ENCODE peak calls at places on chromosome 14, in four cellular contexts. Z, G, O and W are unnamed samples.
A peak's percentile ranks its signal among the peaks of the same experiment; 100 is the strongest.

GRCh38 chr14:24849471-24849870 is 200.5 kb downstream of the STXBP6 start:
- DNase-seq in G (no peak), O (no peak), Z (no peak), W (no peak)

GRCh38 chr14:96508900-96509299 is 6.7 kb downstream of the PAPOLA start:
- DNase-seq in Z (no peak), G (no peak), O (no peak), W (no peak)

GRCh38 chr14:101559250-101559623 is 2.1 kb upstream of the DIO3 start:
- DNase-seq in Z (no peak), O (no peak), G (no peak), W (no peak)

GRCh38 chr14:96824283-96824682 is 27.1 kb downstream of the VRK1 start:
- DNase-seq in G (no peak), O (no peak), Z (no peak), W (no peak)

GRCh38 chr14:68266998-68267397 is 447.4 kb downstream of the RAD51B start:
- DNase-seq in G (no peak), O (no peak), Z (peak; percentile 68), W (no peak)

GRCh38 chr14:67881225-67881624 is 61.6 kb downstream of the RAD51B start:
- DNase-seq in O (no peak), G (no peak), Z (no peak), W (peak; percentile 75)

GRCh38 chr14:94115631-94116030 is 5.1 kb downstream of the IFI27 start:
- DNase-seq in G (no peak), Z (no peak), O (no peak), W (no peak)

GRCh38 chr14:99737956-99738667 is 54.0 kb downstream of the CYP46A1 start:
- DNase-seq in Z (no peak), O (no peak), G (no peak), W (no peak)

GRCh38 chr14:97412933-97413574 is 615.9 kb downstream of the VRK1 start:
- DNase-seq in Z (no peak), G (no peak), O (no peak), W (no peak)

GRCh38 chr14:97218713-97219355 is 421.7 kb downstream of the VRK1 start:
- DNase-seq in G (peak; percentile 79), O (no peak), Z (no peak), W (no peak)

GRCh38 chr14:77988096-77988870 is 181.9 kb upstream of the NRXN3 start:
- DNase-seq in Z (no peak), O (no peak), G (no peak), W (no peak)

GRCh38 chr14:51845811-51846210 is 14.6 kb upstream of the GNG2 start:
- DNase-seq in O (no peak), Z (no peak), G (no peak), W (no peak)

GRCh38 chr14:84144166-84144565 is 1385.8 kb upstream of the FLRT2 start:
- DNase-seq in Z (no peak), G (no peak), O (no peak), W (no peak)

GRCh38 chr14:84403585-84403984 is 1126.4 kb upstream of the FLRT2 start:
- DNase-seq in O (no peak), Z (no peak), G (no peak), W (no peak)

GRCh38 chr14:104115691-104116543 is 22.5 kb upstream of the KIF26A start:
- DNase-seq in O (peak; percentile 33), Z (no peak), G (no peak), W (no peak)

GRCh38 chr14:76761198-76761848 is at the start of gene VASH1:
- DNase-seq in Z (no peak), O (peak; percentile 86), G (peak; percentile 87), W (peak; percentile 52)

GRCh38 chr14:50601405-50601804 is 41.5 kb downstream of the ATL1 start:
- DNase-seq in Z (no peak), G (no peak), O (no peak), W (no peak)

GRCh38 chr14:95319312-95320075 is at the start of gene CLMN:
- DNase-seq in O (no peak), G (peak; percentile 71), Z (peak; percentile 66), W (peak; percentile 20)

GRCh38 chr14:58690801-58691516 is 53.2 kb downstream of the DACT1 start:
- DNase-seq in O (no peak), G (no peak), Z (no peak), W (no peak)

GRCh38 chr14:104294628-104294982 is 156.2 kb downstream of the KIF26A start:
- DNase-seq in G (no peak), Z (no peak), O (peak; percentile 25), W (no peak)

GRCh38 chr14:90579088-90579487 is 182.3 kb downstream of the CALM1 start:
- DNase-seq in G (no peak), Z (no peak), O (no peak), W (no peak)

GRCh38 chr14:101554991-101555668 is 6.2 kb upstream of the DIO3 start:
- DNase-seq in Z (no peak), G (no peak), O (no peak), W (no peak)

GRCh38 chr14:51020024-51020710 is 74.7 kb downstream of the TRIM9 start:
- DNase-seq in O (no peak), Z (no peak), G (no peak), W (no peak)

GRCh38 chr14:81655423-81656314 is 122.0 kb upstream of the SEL1L start:
- DNase-seq in Z (peak; percentile 10), G (no peak), O (no peak), W (no peak)

GRCh38 chr14:102580552-102581110 is 11.8 kb upstream of the RCOR1 start:
- DNase-seq in O (no peak), G (no peak), Z (no peak), W (no peak)

GRCh38 chr14:99819514-99819913 is 26.3 kb downstream of the EML1 start:
- DNase-seq in Z (no peak), O (no peak), G (no peak), W (no peak)

GRCh38 chr14:74867673-74868072 is 8.3 kb downstream of the PROX2 start:
- DNase-seq in Z (no peak), O (peak; percentile 68), G (peak; percentile 77), W (no peak)

GRCh38 chr14:38113546-38113945 is 94.2 kb upstream of the SSTR1 start:
- DNase-seq in G (no peak), O (no peak), Z (no peak), W (no peak)

GRCh38 chr14:101357559-101358319 is 203.6 kb upstream of the DIO3 start:
- DNase-seq in G (no peak), O (no peak), Z (peak; percentile 64), W (no peak)

GRCh38 chr14:21647380-21647779 is 6.3 kb upstream of the OR4E2 start:
- DNase-seq in G (no peak), Z (no peak), O (no peak), W (no peak)

GRCh38 chr14:24165785-24166184 is 4.7 kb downstream of the IRF9 start:
- DNase-seq in O (no peak), G (no peak), Z (no peak), W (no peak)

GRCh38 chr14:100381386-100382105 is 58.4 kb downstream of the SLC25A47 start:
- DNase-seq in O (no peak), Z (no peak), G (no peak), W (no peak)

GRCh38 chr14:103693514-103693913 is 21.7 kb downstream of the XRCC3 start:
- DNase-seq in Z (no peak), G (no peak), O (no peak), W (no peak)